ENCODE peak calls at places on chromosomes 5 and 9, in seven cellular contexts. C, S, A, Y, G, I and W are unnamed samples. For H3K36me3, the result is how much of the 10 kb centered on the place peaks cover.

GRCh38 chr5:126100767-126101166 is 322.4 kb upstream of the GRAMD2B start:
- DNase-seq in C (no peak), S (no peak), A (peak), Y (peak), G (no peak), I (no peak), W (no peak)

GRCh38 chr5:528625-529511 is 4.6 kb upstream of the SLC9A3 start:
- DNase-seq in C (peak), S (no peak), A (no peak), Y (no peak), G (no peak), I (no peak), W (no peak)

GRCh38 chr5:150780180-150780692 is 1.7 kb downstream of the SMIM3 start:
- DNase-seq in C (peak), S (peak), A (no peak), Y (peak), G (peak), I (no peak), W (no peak)

GRCh38 chr9:36136277-36136893 is at the start of gene GLIPR2:
- DNase-seq in C (peak), S (peak), A (peak), Y (peak), G (peak), I (peak), W (peak)

GRCh38 chr9:13770956-13771355 is 491.5 kb upstream of the MPDZ start:
- DNase-seq in C (no peak), S (no peak), A (no peak), Y (no peak), G (no peak), I (no peak), W (no peak)

GRCh38 chr5:164060956-164061355 is 555.5 kb downstream of the MAT2B start:
- DNase-seq in C (no peak), S (no peak), A (no peak), Y (no peak), G (no peak), I (no peak), W (no peak)

GRCh38 chr5:36874465-36874864 is 2.1 kb upstream of the NIPBL start:
- DNase-seq in C (no peak), S (no peak), A (no peak), Y (no peak), G (no peak), I (no peak), W (peak)

GRCh38 chr9:88046542-88046941 is 72.2 kb upstream of the CDK20 start:
- DNase-seq in C (no peak), S (no peak), A (no peak), Y (no peak), G (no peak), I (no peak), W (no peak)

GRCh38 chr5:138955672-138956295 is 80.6 kb upstream of the LRRTM2 start:
- DNase-seq in C (no peak), S (no peak), A (no peak), Y (no peak), G (no peak), I (no peak), W (no peak)

GRCh38 chr9:21267806-21268657 is 28.2 kb upstream of the IFNA14 start:
- DNase-seq in C (no peak), S (no peak), A (no peak), Y (no peak), G (no peak), I (no peak), W (no peak)

GRCh38 chr5:139748505-139748826 is 47.1 kb upstream of the PSD2 start:
- DNase-seq in C (no peak), S (no peak), A (no peak), Y (no peak), G (no peak), I (no peak), W (no peak)

GRCh38 chr5:65762234-65762633 is 40.2 kb downstream of the NLN start:
- DNase-seq in C (no peak), S (no peak), A (no peak), Y (no peak), G (no peak), I (no peak), W (no peak)

GRCh38 chr5:6594066-6594465 is 38.8 kb downstream of the NSUN2 start:
- DNase-seq in C (no peak), S (no peak), A (no peak), Y (no peak), G (no peak), I (no peak), W (no peak)

GRCh38 chr9:3043369-3043768 is 199.5 kb upstream of the PUM3 start:
- DNase-seq in C (no peak), S (no peak), A (no peak), Y (peak), G (peak), I (no peak), W (no peak)

GRCh38 chr9:69945671-69946141 is 97.9 kb upstream of the MAMDC2 start:
- DNase-seq in C (peak), S (no peak), A (no peak), Y (peak), G (peak), I (no peak), W (peak)

GRCh38 chr5:66415208-66415607 is 181.0 kb upstream of the MAST4 start:
- DNase-seq in C (no peak), S (no peak), A (no peak), Y (peak), G (no peak), I (no peak), W (peak)

GRCh38 chr9:34490360-34490759 is 31.8 kb downstream of the DNAI1 start:
- DNase-seq in C (no peak), S (no peak), A (no peak), Y (no peak), G (no peak), I (no peak), W (no peak)

GRCh38 chr5:133831506-133832224 is 136.8 kb downstream of the C5orf15 start:
- DNase-seq in C (no peak), S (peak), A (no peak), Y (peak), G (peak), I (no peak), W (no peak)

GRCh38 chr9:111163738-111164399 is 125.6 kb upstream of the LPAR1 start:
- DNase-seq in C (no peak), S (no peak), A (no peak), Y (peak), G (no peak), I (no peak), W (no peak)

GRCh38 chr5:178389796-178390195 is 157.2 kb upstream of the PHYKPL start:
- DNase-seq in C (no peak), S (peak), A (no peak), Y (no peak), G (no peak), I (no peak), W (peak)

GRCh38 chr5:33854733-33855151 is 37.0 kb downstream of the ADAMTS12 start:
- DNase-seq in C (no peak), S (peak), A (no peak), Y (peak), G (peak), I (no peak), W (peak)

DNA sequence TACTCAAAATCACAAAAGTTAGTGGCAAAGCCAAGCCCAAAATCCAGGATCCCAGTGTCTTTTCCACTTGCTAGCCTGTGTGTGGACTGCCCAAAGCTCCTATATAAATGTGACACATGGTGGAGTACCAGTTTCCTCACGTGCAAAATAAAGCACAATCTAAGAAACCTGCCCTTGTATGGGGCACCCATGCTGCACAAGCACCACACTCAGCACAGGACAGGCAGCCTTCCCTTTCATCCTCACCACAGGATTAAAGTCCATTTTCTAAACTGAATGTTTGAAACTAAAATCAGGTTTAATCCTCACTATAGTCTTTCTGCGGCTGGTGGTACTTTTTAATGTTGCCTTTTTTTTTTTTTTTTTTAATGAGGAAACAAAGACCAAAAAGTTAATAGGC is 5.5 kb downstream of the CDK5RAP2 start:
- DNase-seq in C (no peak), S (no peak), A (no peak), Y (no peak), G (no peak), I (no peak), W (no peak)
- H3K36me3 ChIP-seq in C (under half), S (under half), A (under half), Y (under half), G (under half), I (under half), W (under half)

GRCh38 chr9:4850611-4851010 is 57.9 kb downstream of the RCL1 start:
- DNase-seq in C (no peak), S (no peak), A (no peak), Y (peak), G (no peak), I (no peak), W (no peak)
- H3K36me3 ChIP-seq in C (under half), S (under half), A (under half), Y (under half), G (under half), I (under half), W (under half)

GRCh38 chr5:141487131-141487530 is 1.8 kb upstream of the PCDHGC5 start:
- DNase-seq in C (no peak), S (no peak), A (no peak), Y (no peak), G (no peak), I (no peak), W (no peak)

GRCh38 chr5:141484499-141485304 is at the start of gene PCDHGC4:
- DNase-seq in C (no peak), S (no peak), A (no peak), Y (no peak), G (no peak), I (no peak), W (peak)

GRCh38 chr5:141483842-141484241 is 988 bp upstream of the PCDHGC4 start:
- DNase-seq in C (no peak), S (no peak), A (no peak), Y (no peak), G (no peak), I (no peak), W (no peak)

GRCh38 chr5:141485305-141486055 is 650 bp downstream of the PCDHGC4 start:
- DNase-seq in C (no peak), S (no peak), A (no peak), Y (no peak), G (no peak), I (no peak), W (no peak)

GRCh38 chr5:141486091-141486490 is 1.3 kb downstream of the PCDHGC4 start:
- DNase-seq in C (no peak), S (no peak), A (no peak), Y (no peak), G (no peak), I (no peak), W (peak)
- H3K36me3 ChIP-seq in C (under half), S (half or more), A (under half), Y (under half), G (under half), I (under half), W (under half)

DNA sequence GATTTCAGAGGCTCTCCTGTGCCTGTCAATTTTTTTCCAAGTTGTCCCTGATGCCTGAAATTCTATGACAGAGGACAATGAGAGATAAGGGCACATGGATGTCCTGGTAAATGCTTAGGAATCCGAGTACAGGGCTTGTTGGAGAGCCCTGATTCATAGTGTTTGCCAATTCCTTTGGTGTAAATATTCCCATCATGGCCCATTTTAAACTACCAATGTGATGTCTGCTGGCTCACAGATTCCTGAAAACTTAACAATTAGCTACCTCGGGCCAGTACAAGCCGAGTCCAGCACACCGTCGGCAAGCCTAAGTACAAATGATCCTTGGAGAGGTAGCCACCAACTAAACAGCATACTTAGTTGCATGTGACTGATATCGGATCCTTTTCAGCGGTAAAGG is 3.5 kb downstream of the ITK start:
- DNase-seq in C (no peak), S (no peak), A (no peak), Y (no peak), G (no peak), I (no peak), W (no peak)
- H3K36me3 ChIP-seq in C (under half), S (under half), A (under half), Y (under half), G (under half), I (under half), W (under half)

GRCh38 chr5:38447786-38448185 is 108.7 kb downstream of the LIFR start:
- DNase-seq in C (no peak), S (no peak), A (no peak), Y (peak), G (no peak), I (no peak), W (no peak)
- H3K36me3 ChIP-seq in C (under half), S (under half), A (under half), Y (under half), G (under half), I (under half), W (under half)